ENCODE peak calls at places on chromosome 9, in eight cellular contexts. R is NB4; A is A673; V is brain microvascular endothelial cell; G is H9; P is 8988T; S is CD4-positive, alpha-beta T cell; T is OCI-M1. Q is an unnamed sample.

GRCh38 chr9:131799177-131799823 is 59.4 kb upstream of the RAPGEF1 start:
- DNase-seq in R (peak), A (peak), V (peak), G (peak), P (no peak), S (peak), T (peak), Q (no peak)

GRCh38 chr9:4381744-4382143 is 81.9 kb upstream of the GLIS3 start:
- DNase-seq in R (no peak), A (no peak), V (no peak), G (no peak), P (no peak), S (no peak), T (no peak), Q (no peak)

GRCh38 chr9:125747765-125748510 is 765 bp downstream of the PBX3 start:
- DNase-seq in R (peak), A (no peak), V (no peak), G (no peak), P (peak), S (peak), T (peak), Q (no peak)

GRCh38 chr9:117374076-117374740 is 40.6 kb downstream of the ASTN2 start:
- DNase-seq in R (no peak), A (no peak), V (no peak), G (no peak), P (no peak), S (no peak), T (no peak), Q (no peak)

GRCh38 chr9:33455952-33456351 is 8.6 kb upstream of the AQP3 start:
- DNase-seq in R (no peak), A (no peak), V (no peak), G (no peak), P (no peak), S (no peak), T (no peak), Q (no peak)

GRCh38 chr9:31683126-31683525 is 701.3 kb upstream of the ACO1 start:
- DNase-seq in R (no peak), A (no peak), V (no peak), G (no peak), P (no peak), S (no peak), T (no peak), Q (no peak)

GRCh38 chr9:3343671-3344070 is 182.1 kb downstream of the RFX3 start:
- DNase-seq in R (no peak), A (no peak), V (no peak), G (no peak), P (no peak), S (no peak), T (no peak), Q (no peak)

GRCh38 chr9:17063535-17064135 is 71.2 kb upstream of the CNTLN start:
- DNase-seq in R (peak), A (peak), V (peak), G (peak), P (no peak), S (no peak), T (peak), Q (peak)

GRCh38 chr9:35909274-35909673 is at the start of gene SPAAR:
- DNase-seq in R (no peak), A (no peak), V (no peak), G (no peak), P (no peak), S (no peak), T (no peak), Q (no peak)

GRCh38 chr9:97627624-97628023 is 5.5 kb downstream of the TSTD2 start:
- DNase-seq in R (no peak), A (no peak), V (no peak), G (no peak), P (no peak), S (no peak), T (no peak), Q (no peak)

GRCh38 chr9:21967707-21968106 is 26.5 kb downstream of the CDKN2A start:
- DNase-seq in R (no peak), A (no peak), V (no peak), G (no peak), P (no peak), S (no peak), T (no peak), Q (no peak)

GRCh38 chr9:91197232-91198181 is 164.2 kb downstream of the AUH start:
- DNase-seq in R (peak), A (peak), V (peak), G (no peak), P (no peak), S (no peak), T (peak), Q (peak)

GRCh38 chr9:130834371-130835311 is at the start of gene ABL1:
- DNase-seq in R (peak), A (peak), V (peak), G (peak), P (peak), S (peak), T (peak), Q (peak)

GRCh38 chr9:69585571-69585970 is 86.6 kb downstream of the APBA1 start:
- DNase-seq in R (no peak), A (no peak), V (no peak), G (no peak), P (no peak), S (no peak), T (no peak), Q (no peak)

GRCh38 chr9:21017092-21017491 is 14.3 kb downstream of the HACD4 start:
- DNase-seq in R (no peak), A (no peak), V (peak), G (no peak), P (no peak), S (no peak), T (no peak), Q (no peak)

GRCh38 chr9:134371731-134372130 is 45.5 kb downstream of the RXRA start:
- DNase-seq in R (peak), A (no peak), V (no peak), G (no peak), P (no peak), S (no peak), T (no peak), Q (no peak)

GRCh38 chr9:77708416-77708815 is 60.3 kb upstream of the GNA14 start:
- DNase-seq in R (no peak), A (no peak), V (peak), G (no peak), P (no peak), S (no peak), T (no peak), Q (no peak)

GRCh38 chr9:5626727-5627634 is 1.9 kb upstream of the RIC1 start:
- DNase-seq in R (peak), A (peak), V (peak), G (no peak), P (no peak), S (peak), T (peak), Q (no peak)

GRCh38 chr9:33233659-33234335 is 6.2 kb upstream of the SPINK4 start:
- DNase-seq in R (no peak), A (peak), V (peak), G (no peak), P (peak), S (no peak), T (no peak), Q (no peak)

GRCh38 chr9:91202757-91203283 is 158.9 kb downstream of the AUH start:
- DNase-seq in R (no peak), A (no peak), V (no peak), G (no peak), P (no peak), S (no peak), T (peak), Q (no peak)

GRCh38 chr9:21454149-21454548 is 13.9 kb downstream of the IFNA1 start:
- DNase-seq in R (peak), A (no peak), V (no peak), G (no peak), P (no peak), S (no peak), T (no peak), Q (no peak)

GRCh38 chr9:87499455-87500015 is 1.9 kb downstream of the DAPK1 start:
- DNase-seq in R (no peak), A (no peak), V (no peak), G (no peak), P (no peak), S (no peak), T (peak), Q (no peak)

GRCh38 chr9:116756995-116757394 is 69.9 kb downstream of the TRIM32 start:
- DNase-seq in R (no peak), A (peak), V (no peak), G (no peak), P (no peak), S (no peak), T (no peak), Q (no peak)

GRCh38 chr9:104177003-104177611 is 83.0 kb downstream of the SMC2 start:
- DNase-seq in R (peak), A (peak), V (no peak), G (no peak), P (no peak), S (no peak), T (peak), Q (no peak)

GRCh38 chr9:107214915-107215314 is 68.2 kb upstream of the RAD23B start:
- DNase-seq in R (no peak), A (no peak), V (no peak), G (no peak), P (no peak), S (no peak), T (no peak), Q (no peak)

GRCh38 chr9:88742483-88742882 is 207.5 kb downstream of the NXNL2 start:
- DNase-seq in R (no peak), A (peak), V (peak), G (no peak), P (no peak), S (no peak), T (no peak), Q (no peak)

GRCh38 chr9:70421272-70422180 is 7.1 kb upstream of the KLF9 start:
- DNase-seq in R (peak), A (no peak), V (no peak), G (no peak), P (no peak), S (peak), T (peak), Q (peak)

GRCh38 chr9:129868571-129869486 is 33.6 kb downstream of the USP20 start:
- DNase-seq in R (no peak), A (no peak), V (no peak), G (peak), P (no peak), S (peak), T (no peak), Q (no peak)

GRCh38 chr9:8907863-8908262 is 1108.3 kb upstream of the DMAC1 start:
- DNase-seq in R (no peak), A (peak), V (no peak), G (no peak), P (no peak), S (no peak), T (peak), Q (no peak)

GRCh38 chr9:123338710-123339665 is 17.0 kb upstream of the CRB2 start:
- DNase-seq in R (peak), A (no peak), V (peak), G (no peak), P (no peak), S (peak), T (no peak), Q (no peak)

GRCh38 chr9:31582071-31582470 is 802.4 kb upstream of the ACO1 start:
- DNase-seq in R (no peak), A (peak), V (no peak), G (no peak), P (no peak), S (no peak), T (peak), Q (no peak)

GRCh38 chr9:33159058-33159759 is 7.9 kb downstream of the B4GALT1 start:
- DNase-seq in R (peak), A (no peak), V (peak), G (no peak), P (no peak), S (peak), T (peak), Q (no peak)

GRCh38 chr9:105694848-105695581 is 674 bp downstream of the TMEM38B start:
- DNase-seq in R (peak), A (peak), V (peak), G (peak), P (peak), S (peak), T (peak), Q (peak)

GRCh38 chr9:15882328-15882727 is 329.5 kb downstream of the CCDC171 start:
- DNase-seq in R (no peak), A (peak), V (no peak), G (no peak), P (no peak), S (no peak), T (no peak), Q (no peak)